ENCODE peak calls at places on chromosomes 5 and 9, in ten cellular contexts. J is H7; K is tibial artery; I is C1 segment of cervical spinal cord; D is amniotic stem cell; T is CD8-positive, alpha-beta T cell; F is CD8-positive, alpha-beta memory T cell; S is activated T-cell treated with anti-CD3 and anti-CD28 coated beads for 48 hours; N is fibroblast of pulmonary artery; Y is RPMI7951. V is an unnamed sample.
A peak's percentile ranks its signal among the peaks of the same experiment; 100 is the strongest.

GRCh38 chr5:57408714-57409113 is 73.9 kb downstream of the ACTBL2 start:
- DNase-seq in J (no peak), K (no peak), I (no peak), D (no peak), T (no peak), F (no peak), S (no peak), N (peak; percentile 81), Y (no peak), V (no peak)

GRCh38 chr9:88641471-88642240 is 106.7 kb downstream of the NXNL2 start:
- DNase-seq in J (no peak), K (no peak), I (no peak), D (no peak), T (no peak), F (no peak), S (no peak), N (no peak), Y (no peak), V (no peak)

GRCh38 chr5:37248387-37248969 is 698 bp downstream of the CPLANE1 start:
- DNase-seq in J (no peak), K (no peak), I (no peak), D (no peak), T (no peak), F (no peak), S (no peak), N (peak; percentile 22), Y (peak; percentile 15), V (no peak)

GRCh38 chr5:139473565-139473964 is 2.8 kb downstream of the SMIM33 start:
- DNase-seq in J (no peak), K (no peak), I (no peak), D (no peak), T (no peak), F (no peak), S (no peak), N (peak; percentile 47), Y (no peak), V (no peak)

GRCh38 chr5:173258466-173258865 is 23.5 kb upstream of the NKX2-5 start:
- DNase-seq in J (no peak), K (no peak), I (no peak), D (no peak), T (no peak), F (no peak), S (no peak), N (no peak), Y (peak; percentile 11), V (no peak)

GRCh38 chr5:42612997-42613396 is 143.6 kb upstream of the CCDC152 start:
- DNase-seq in J (no peak), K (no peak), I (no peak), D (no peak), T (no peak), F (no peak), S (no peak), N (peak; percentile 56), Y (peak; percentile 31), V (no peak)

GRCh38 chr5:149267241-149267973 is 4.3 kb upstream of the AFAP1L1 start:
- DNase-seq in J (no peak), K (no peak), I (peak; percentile 62), D (no peak), T (no peak), F (no peak), S (no peak), N (no peak), Y (peak; percentile 35), V (no peak)

GRCh38 chr9:77585335-77585786 is 62.8 kb downstream of the GNA14 start:
- DNase-seq in J (peak; percentile 18), K (no peak), I (no peak), D (no peak), T (no peak), F (no peak), S (no peak), N (no peak), Y (no peak), V (no peak)

GRCh38 chr9:130290353-130291181 is 25.0 kb downstream of the HMCN2 start:
- DNase-seq in J (no peak), K (peak; percentile 43), I (no peak), D (no peak), T (no peak), F (no peak), S (no peak), N (no peak), Y (no peak), V (no peak)

GRCh38 chr9:133799716-133800115 is 61.6 kb upstream of the SARDH start:
- DNase-seq in J (no peak), K (no peak), I (no peak), D (no peak), T (no peak), F (no peak), S (no peak), N (no peak), Y (no peak), V (no peak)

GRCh38 chr5:168076561-168076991 is 214.9 kb upstream of the WWC1 start:
- DNase-seq in J (peak; percentile 51), K (no peak), I (no peak), D (no peak), T (no peak), F (no peak), S (peak; percentile 4), N (peak; percentile 51), Y (peak; percentile 64), V (no peak)

GRCh38 chr9:99544526-99544925 is 277.2 kb upstream of the NR4A3 start:
- DNase-seq in J (no peak), K (no peak), I (no peak), D (no peak), T (no peak), F (no peak), S (no peak), N (no peak), Y (no peak), V (no peak)

GRCh38 chr5:102911973-102912372 is 156.9 kb downstream of the PAM start:
- DNase-seq in J (no peak), K (no peak), I (no peak), D (peak; percentile 38), T (no peak), F (no peak), S (no peak), N (peak; percentile 78), Y (peak; percentile 71), V (no peak)

GRCh38 chr5:108884736-108885135 is 137.0 kb downstream of the FER start:
- DNase-seq in J (no peak), K (no peak), I (no peak), D (no peak), T (no peak), F (no peak), S (no peak), N (peak; percentile 77), Y (peak; percentile 57), V (no peak)

GRCh38 chr5:125209650-125210049 is 463.2 kb upstream of the ZNF608 start:
- DNase-seq in J (no peak), K (peak; percentile 21), I (no peak), D (no peak), T (no peak), F (no peak), S (no peak), N (no peak), Y (no peak), V (no peak)

GRCh38 chr5:67620386-67621039 is 423.9 kb upstream of the CD180 start:
- DNase-seq in J (no peak), K (no peak), I (no peak), D (no peak), T (no peak), F (no peak), S (no peak), N (no peak), Y (no peak), V (no peak)

GRCh38 chr9:137970098-137970497 is 92.5 kb downstream of the CACNA1B start:
- DNase-seq in J (no peak), K (no peak), I (no peak), D (no peak), T (no peak), F (no peak), S (no peak), N (no peak), Y (no peak), V (no peak)

GRCh38 chr9:98168952-98169488 is 23.4 kb downstream of the CORO2A start:
- DNase-seq in J (peak; percentile 87), K (no peak), I (no peak), D (no peak), T (peak; percentile 66), F (peak; percentile 59), S (peak; percentile 20), N (peak; percentile 71), Y (peak; percentile 86), V (peak; percentile 15)

GRCh38 chr5:90747693-90748092 is 189.1 kb downstream of the ADGRV1 start:
- DNase-seq in J (no peak), K (no peak), I (no peak), D (no peak), T (no peak), F (no peak), S (no peak), N (no peak), Y (peak; percentile 17), V (no peak)

GRCh38 chr9:87193925-87194380 is 246.6 kb upstream of the GAS1 start:
- DNase-seq in J (no peak), K (no peak), I (no peak), D (peak; percentile 80), T (no peak), F (no peak), S (no peak), N (peak; percentile 68), Y (peak; percentile 73), V (no peak)

GRCh38 chr5:15791859-15792258 is 291.9 kb downstream of the FBXL7 start:
- DNase-seq in J (no peak), K (no peak), I (no peak), D (no peak), T (no peak), F (no peak), S (no peak), N (no peak), Y (no peak), V (no peak)

GRCh38 chr9:98639133-98639532 is 69.6 kb downstream of the GABBR2 start:
- DNase-seq in J (no peak), K (no peak), I (no peak), D (no peak), T (no peak), F (no peak), S (no peak), N (no peak), Y (no peak), V (no peak)

GRCh38 chr5:179914032-179914755 is 6.5 kb upstream of the TBC1D9B start:
- DNase-seq in J (no peak), K (no peak), I (no peak), D (no peak), T (no peak), F (no peak), S (no peak), N (peak; percentile 9), Y (peak; percentile 40), V (no peak)

GRCh38 chr9:135478191-135478590 is 1.4 kb upstream of the PPP1R26 start:
- DNase-seq in J (no peak), K (no peak), I (no peak), D (no peak), T (no peak), F (peak; percentile 9), S (no peak), N (no peak), Y (no peak), V (no peak)

GRCh38 chr5:57887851-57888621 is 405.4 kb upstream of the ACTBL2 start:
- DNase-seq in J (peak; percentile 57), K (no peak), I (no peak), D (peak; percentile 30), T (no peak), F (no peak), S (no peak), N (peak; percentile 77), Y (peak; percentile 62), V (no peak)

GRCh38 chr5:81417052-81417451 is 23.1 kb upstream of the ACOT12 start:
- DNase-seq in J (no peak), K (no peak), I (no peak), D (no peak), T (no peak), F (no peak), S (no peak), N (no peak), Y (no peak), V (no peak)

GRCh38 chr9:96567203-96567700 is 52.4 kb downstream of the CDC14B start:
- DNase-seq in J (no peak), K (no peak), I (peak; percentile 66), D (no peak), T (no peak), F (no peak), S (no peak), N (peak; percentile 28), Y (peak; percentile 26), V (no peak)

GRCh38 chr9:89360465-89360864 is 42.2 kb downstream of the SECISBP2 start:
- DNase-seq in J (no peak), K (no peak), I (no peak), D (no peak), T (peak; percentile 31), F (no peak), S (no peak), N (no peak), Y (no peak), V (peak; percentile 25)

V was measured in B cell.